ENCODE peak calls at places on chromosomes 7 and 10, in six cellular contexts. G is germinal center, E is NCI-H446, H is IMR-90, X is KG1, P is caudate nucleus. K is an unnamed sample.

GRCh38 chr10:18683427-18683826 is 24.2 kb downstream of the ARL5B start:
- DNase-seq in P (no peak), H (peak; percentile 82), G (no peak), X (no peak), E (no peak), K (no peak)

GRCh38 chr7:29035044-29035740 is 77.1 kb upstream of the TRIL start:
- DNase-seq in E (no peak), X (no peak), H (peak; percentile 58), P (no peak), G (no peak), K (no peak)

GRCh38 chr7:85475071-85475470 is 288.2 kb upstream of the SEMA3D start:
- DNase-seq in E (no peak), G (no peak), H (no peak), X (no peak), P (no peak), K (no peak)

GRCh38 chr10:129710510-129710847 is 243.4 kb downstream of the MGMT start:
- DNase-seq in P (no peak), H (no peak), X (no peak), G (no peak), E (no peak), K (no peak)

GRCh38 chr10:106311590-106311989 is 852.9 kb downstream of the SORCS1 start:
- DNase-seq in X (no peak), E (no peak), G (no peak), H (no peak), P (no peak), K (no peak)

GRCh38 chr10:5812283-5813090 is 747 bp downstream of the GDI2 start:
- DNase-seq in G (peak; percentile 54), E (no peak), X (no peak), H (no peak), P (no peak), K (peak; percentile 2)

GRCh38 chr7:140594131-140594691 is 46.4 kb downstream of the DENND2A start:
- DNase-seq in G (no peak), P (no peak), E (no peak), X (no peak), H (no peak), K (no peak)

GRCh38 chr7:28708458-28708951 is 249.6 kb downstream of the TRIL start:
- DNase-seq in P (peak; percentile 59), X (no peak), G (no peak), E (peak; percentile 9), H (no peak), K (no peak)

GRCh38 chr7:39987641-39988347 is 37.7 kb downstream of the CDK13 start:
- DNase-seq in X (no peak), P (peak; percentile 7), E (no peak), H (no peak), G (no peak), K (no peak)

GRCh38 chr10:116743266-116744064 is 1.1 kb upstream of the HSPA12A start:
- DNase-seq in X (no peak), G (no peak), E (no peak), H (no peak), P (no peak), K (no peak)

GRCh38 chr7:44912775-44913347 is 27.5 kb upstream of the PURB start:
- DNase-seq in E (no peak), P (no peak), X (no peak), H (no peak), G (no peak), K (no peak)

GRCh38 chr7:111424768-111425167 is 137.5 kb downstream of the IMMP2L start:
- DNase-seq in H (peak; percentile 23), X (no peak), E (no peak), G (no peak), P (no peak), K (no peak)

GRCh38 chr7:90579181-90579688 is 16.9 kb upstream of the CDK14 start:
- DNase-seq in E (no peak), P (no peak), H (peak; percentile 81), X (peak; percentile 53), G (no peak), K (no peak)

GRCh38 chr7:132381742-132382472 is 194.4 kb downstream of the PLXNA4 start:
- DNase-seq in P (no peak), E (no peak), H (no peak), G (no peak), X (no peak), K (peak; percentile 56)

K was measured in NCI-H748 treated with DMSO at 0.1 percent for 48 hours.